ENCODE peak calls at places on chromosomes 1 and 21, in nine cellular contexts. M is astrocyte of the hippocampus; E is C1 segment of cervical spinal cord; A is foreskin fibroblast; T is GM12878; Z is HS-5; H is stimulated activated CD8-positive, alpha-beta memory T cell treated with anti-CD3 and anti-CD28 coated beads, Interleukin-15, amount 100 ng/mL, for 24 hours; C is body of pancreas; P is SJSA1. S is an unnamed sample.

GRCh38 chr1:109258481-109259466 is 9.4 kb downstream of the CELSR2 start:
- DNase-seq in H (no peak), A (no peak), T (no peak), E (no peak), Z (no peak), P (no peak), M (no peak), C (no peak), S (no peak)

GRCh38 chr21:42124081-42124480 is 53.0 kb downstream of the UMODL1 start:
- DNase-seq in A (no peak), M (no peak), E (no peak), C (no peak), Z (no peak), P (no peak), H (no peak), T (no peak), S (no peak)

GRCh38 chr1:57380923-57381322 is 42.9 kb downstream of the DAB1 start:
- DNase-seq in H (no peak), A (no peak), Z (no peak), E (no peak), T (no peak), P (no peak), C (no peak), M (no peak), S (no peak)

GRCh38 chr21:33089439-33089838 is 19.5 kb downstream of the OLIG1 start:
- DNase-seq in A (no peak), H (no peak), T (no peak), C (no peak), P (no peak), Z (no peak), E (no peak), M (no peak), S (no peak)

GRCh38 chr1:109948285-109948630 is 36.3 kb upstream of the AHCYL1 start:
- DNase-seq in A (no peak), E (no peak), M (no peak), Z (no peak), P (no peak), H (no peak), C (no peak), T (no peak), S (no peak)

GRCh38 chr1:125086611-125087010 is 3901.8 kb downstream of the SRGAP2C start:
- DNase-seq in H (no peak), Z (no peak), E (no peak), P (no peak), M (no peak), C (no peak), T (no peak), A (no peak), S (no peak)

GRCh38 chr1:230308821-230309220 is 117.3 kb downstream of the PGBD5 start:
- DNase-seq in M (no peak), H (no peak), P (no peak), T (no peak), Z (no peak), E (no peak), A (no peak), C (no peak), S (no peak)

GRCh38 chr1:28501925-28502324 is 3.9 kb upstream of the RCC1 start:
- DNase-seq in H (no peak), A (no peak), Z (no peak), C (no peak), P (no peak), M (no peak), E (no peak), T (no peak), S (no peak)

GRCh38 chr1:6471969-6472368 is 6.0 kb upstream of the TNFRSF25 start:
- DNase-seq in A (no peak), H (no peak), T (no peak), Z (no peak), C (no peak), P (no peak), E (no peak), M (no peak), S (no peak)

GRCh38 chr1:54167422-54168139 is 14.8 kb upstream of the CDCP2 start:
- DNase-seq in C (no peak), Z (peak), E (no peak), M (peak), T (no peak), P (no peak), H (no peak), A (peak), S (no peak)

GRCh38 chr1:35173516-35174224 is 19.3 kb downstream of the SFPQ start:
- DNase-seq in M (no peak), H (no peak), C (no peak), E (no peak), T (no peak), P (no peak), A (peak), Z (no peak), S (no peak)

GRCh38 chr1:62918706-62919105 is 134.8 kb downstream of the ATG4C start:
- DNase-seq in T (no peak), M (no peak), P (no peak), H (no peak), E (no peak), Z (no peak), A (no peak), C (no peak), S (no peak)